ENCODE peak calls at places on chromosomes 3 and 15, in six cellular contexts. One of them, this sample, is unnamed.

GRCh38 chr3:189419683-189420082 is 211.5 kb upstream of the TP63 start:
- DNase-seq in dorsolateral prefrontal cortex: no peak
- DNase-seq in Panc1: no peak
- DNase-seq in brain microvascular endothelial cell: no peak
- DNase-seq in effector memory CD4-positive, alpha-beta T cell: no peak
- DNase-seq in CD4-positive, alpha-beta T cell: no peak
- DNase-seq in this sample: no peak

GRCh38 chr15:88375234-88375926 is 91.8 kb downstream of the MRPL46 start:
- DNase-seq in dorsolateral prefrontal cortex: no peak
- DNase-seq in Panc1: no peak
- DNase-seq in brain microvascular endothelial cell: peak; percentile 55
- DNase-seq in effector memory CD4-positive, alpha-beta T cell: no peak
- DNase-seq in CD4-positive, alpha-beta T cell: no peak
- DNase-seq in this sample: no peak

GRCh38 chr15:29024681-29025080 is 138.9 kb downstream of the APBA2 start:
- DNase-seq in dorsolateral prefrontal cortex: no peak
- DNase-seq in Panc1: no peak
- DNase-seq in brain microvascular endothelial cell: no peak
- DNase-seq in effector memory CD4-positive, alpha-beta T cell: no peak
- DNase-seq in CD4-positive, alpha-beta T cell: no peak
- DNase-seq in this sample: no peak

GRCh38 chr3:20648294-20648693 is 462.3 kb upstream of the SGO1 start:
- DNase-seq in dorsolateral prefrontal cortex: no peak
- DNase-seq in Panc1: no peak
- DNase-seq in brain microvascular endothelial cell: peak; percentile 71
- DNase-seq in effector memory CD4-positive, alpha-beta T cell: no peak
- DNase-seq in CD4-positive, alpha-beta T cell: no peak
- DNase-seq in this sample: peak; percentile 45

GRCh38 chr3:71057526-71057894 is 526.0 kb downstream of the FOXP1 start:
- DNase-seq in dorsolateral prefrontal cortex: no peak
- DNase-seq in Panc1: no peak
- DNase-seq in brain microvascular endothelial cell: no peak
- DNase-seq in effector memory CD4-positive, alpha-beta T cell: no peak
- DNase-seq in CD4-positive, alpha-beta T cell: no peak
- DNase-seq in this sample: no peak

GRCh38 chr3:35944915-35945710 is 305.8 kb downstream of the ARPP21 start:
- DNase-seq in dorsolateral prefrontal cortex: no peak
- DNase-seq in Panc1: no peak
- DNase-seq in brain microvascular endothelial cell: peak; percentile 44
- DNase-seq in effector memory CD4-positive, alpha-beta T cell: no peak
- DNase-seq in CD4-positive, alpha-beta T cell: no peak
- DNase-seq in this sample: no peak

GRCh38 chr3:159169828-159170227 is 368.0 kb downstream of the MFSD1 start:
- DNase-seq in dorsolateral prefrontal cortex: no peak
- DNase-seq in Panc1: peak; percentile 72
- DNase-seq in brain microvascular endothelial cell: peak; percentile 53
- DNase-seq in effector memory CD4-positive, alpha-beta T cell: no peak
- DNase-seq in CD4-positive, alpha-beta T cell: no peak
- DNase-seq in this sample: no peak

GRCh38 chr3:57544181-57545125 is at the start of gene DNAH12:
- DNase-seq in dorsolateral prefrontal cortex: no peak
- DNase-seq in Panc1: no peak
- DNase-seq in brain microvascular endothelial cell: no peak
- DNase-seq in effector memory CD4-positive, alpha-beta T cell: no peak
- DNase-seq in CD4-positive, alpha-beta T cell: no peak
- DNase-seq in this sample: no peak

GRCh38 chr3:135503429-135504083 is 462.0 kb upstream of the PPP2R3A start:
- DNase-seq in dorsolateral prefrontal cortex: peak; percentile 86
- DNase-seq in Panc1: peak; percentile 25
- DNase-seq in brain microvascular endothelial cell: peak; percentile 70
- DNase-seq in effector memory CD4-positive, alpha-beta T cell: no peak
- DNase-seq in CD4-positive, alpha-beta T cell: no peak
- DNase-seq in this sample: peak; percentile 14

GRCh38 chr3:98991393-98991792 is 89.9 kb upstream of the DCBLD2 start:
- DNase-seq in dorsolateral prefrontal cortex: no peak
- DNase-seq in Panc1: no peak
- DNase-seq in brain microvascular endothelial cell: no peak
- DNase-seq in effector memory CD4-positive, alpha-beta T cell: no peak
- DNase-seq in CD4-positive, alpha-beta T cell: no peak
- DNase-seq in this sample: no peak

GRCh38 chr3:45950686-45951600 is 7.7 kb downstream of the CXCR6 start:
- DNase-seq in dorsolateral prefrontal cortex: no peak
- DNase-seq in Panc1: no peak
- DNase-seq in brain microvascular endothelial cell: no peak
- DNase-seq in effector memory CD4-positive, alpha-beta T cell: no peak
- DNase-seq in CD4-positive, alpha-beta T cell: peak; percentile 35
- DNase-seq in this sample: no peak

GRCh38 chr15:29139540-29140459 is 129.8 kb downstream of the NSMCE3 start:
- DNase-seq in dorsolateral prefrontal cortex: no peak
- DNase-seq in Panc1: no peak
- DNase-seq in brain microvascular endothelial cell: peak; percentile 20
- DNase-seq in effector memory CD4-positive, alpha-beta T cell: no peak
- DNase-seq in CD4-positive, alpha-beta T cell: peak; percentile 56
- DNase-seq in this sample: no peak

GRCh38 chr15:36798366-36798765 is 218.9 kb downstream of the CDIN1 start:
- DNase-seq in dorsolateral prefrontal cortex: no peak
- DNase-seq in Panc1: no peak
- DNase-seq in brain microvascular endothelial cell: peak; percentile 11
- DNase-seq in effector memory CD4-positive, alpha-beta T cell: no peak
- DNase-seq in CD4-positive, alpha-beta T cell: no peak
- DNase-seq in this sample: no peak

GRCh38 chr3:98259707-98260106 is 4.3 kb upstream of the OR5H6 start:
- DNase-seq in dorsolateral prefrontal cortex: no peak
- DNase-seq in Panc1: no peak
- DNase-seq in brain microvascular endothelial cell: no peak
- DNase-seq in effector memory CD4-positive, alpha-beta T cell: no peak
- DNase-seq in CD4-positive, alpha-beta T cell: no peak
- DNase-seq in this sample: no peak

GRCh38 chr15:89383635-89384604 is 49.3 kb upstream of the POLG start:
- DNase-seq in dorsolateral prefrontal cortex: peak; percentile 67
- DNase-seq in Panc1: no peak
- DNase-seq in brain microvascular endothelial cell: no peak
- DNase-seq in effector memory CD4-positive, alpha-beta T cell: no peak
- DNase-seq in CD4-positive, alpha-beta T cell: no peak
- DNase-seq in this sample: peak; percentile 81

GRCh38 chr15:63408514-63408913 is 26.9 kb upstream of the CA12 start:
- DNase-seq in dorsolateral prefrontal cortex: no peak
- DNase-seq in Panc1: no peak
- DNase-seq in brain microvascular endothelial cell: no peak
- DNase-seq in effector memory CD4-positive, alpha-beta T cell: no peak
- DNase-seq in CD4-positive, alpha-beta T cell: no peak
- DNase-seq in this sample: peak; percentile 93

GRCh38 chr15:70853270-70853854 is 595 bp downstream of the LARP6 start:
- DNase-seq in dorsolateral prefrontal cortex: no peak
- DNase-seq in Panc1: no peak
- DNase-seq in brain microvascular endothelial cell: peak; percentile 32
- DNase-seq in effector memory CD4-positive, alpha-beta T cell: no peak
- DNase-seq in CD4-positive, alpha-beta T cell: no peak
- DNase-seq in this sample: no peak

GRCh38 chr3:98513136-98513535 is 9.6 kb downstream of the CLDND1 start:
- DNase-seq in dorsolateral prefrontal cortex: no peak
- DNase-seq in Panc1: no peak
- DNase-seq in brain microvascular endothelial cell: peak; percentile 13
- DNase-seq in effector memory CD4-positive, alpha-beta T cell: no peak
- DNase-seq in CD4-positive, alpha-beta T cell: no peak
- DNase-seq in this sample: no peak

GRCh38 chr3:176755552-176755951 is 441.7 kb downstream of the TBL1XR1 start:
- DNase-seq in dorsolateral prefrontal cortex: no peak
- DNase-seq in Panc1: no peak
- DNase-seq in brain microvascular endothelial cell: no peak
- DNase-seq in effector memory CD4-positive, alpha-beta T cell: no peak
- DNase-seq in CD4-positive, alpha-beta T cell: no peak
- DNase-seq in this sample: no peak

GRCh38 chr3:43540625-43541024 is 81.2 kb downstream of the ANO10 start:
- DNase-seq in dorsolateral prefrontal cortex: no peak
- DNase-seq in Panc1: no peak
- DNase-seq in brain microvascular endothelial cell: no peak
- DNase-seq in effector memory CD4-positive, alpha-beta T cell: no peak
- DNase-seq in CD4-positive, alpha-beta T cell: no peak
- DNase-seq in this sample: no peak

GRCh38 chr3:30747771-30748281 is 141.4 kb downstream of the TGFBR2 start:
- DNase-seq in dorsolateral prefrontal cortex: no peak
- DNase-seq in Panc1: no peak
- DNase-seq in brain microvascular endothelial cell: peak; percentile 80
- DNase-seq in effector memory CD4-positive, alpha-beta T cell: no peak
- DNase-seq in CD4-positive, alpha-beta T cell: no peak
- DNase-seq in this sample: no peak

GRCh38 chr3:27568393-27568792 is 84.2 kb upstream of the SLC4A7 start:
- DNase-seq in dorsolateral prefrontal cortex: peak; percentile 75
- DNase-seq in Panc1: no peak
- DNase-seq in brain microvascular endothelial cell: no peak
- DNase-seq in effector memory CD4-positive, alpha-beta T cell: no peak
- DNase-seq in CD4-positive, alpha-beta T cell: no peak
- DNase-seq in this sample: peak; percentile 59

GRCh38 chr3:196639517-196640500 is at the start of gene NRROS:
- DNase-seq in dorsolateral prefrontal cortex: peak; percentile 58
- DNase-seq in Panc1: no peak
- DNase-seq in brain microvascular endothelial cell: peak; percentile 32
- DNase-seq in effector memory CD4-positive, alpha-beta T cell: peak; percentile 27
- DNase-seq in CD4-positive, alpha-beta T cell: peak; percentile 56
- DNase-seq in this sample: no peak

GRCh38 chr3:152083058-152083457 is 185.7 kb upstream of the MBNL1 start:
- DNase-seq in dorsolateral prefrontal cortex: no peak
- DNase-seq in Panc1: no peak
- DNase-seq in brain microvascular endothelial cell: no peak
- DNase-seq in effector memory CD4-positive, alpha-beta T cell: no peak
- DNase-seq in CD4-positive, alpha-beta T cell: no peak
- DNase-seq in this sample: no peak

GRCh38 chr15:77974098-77974414 is 103.5 kb downstream of the TBC1D2B start:
- DNase-seq in dorsolateral prefrontal cortex: peak; percentile 73
- DNase-seq in Panc1: no peak
- DNase-seq in brain microvascular endothelial cell: peak; percentile 31
- DNase-seq in effector memory CD4-positive, alpha-beta T cell: no peak
- DNase-seq in CD4-positive, alpha-beta T cell: no peak
- DNase-seq in this sample: no peak

GRCh38 chr15:59595434-59595915 is 16.1 kb upstream of the GCNT3 start:
- DNase-seq in dorsolateral prefrontal cortex: no peak
- DNase-seq in Panc1: no peak
- DNase-seq in brain microvascular endothelial cell: no peak
- DNase-seq in effector memory CD4-positive, alpha-beta T cell: no peak
- DNase-seq in CD4-positive, alpha-beta T cell: no peak
- DNase-seq in this sample: no peak

GRCh38 chr15:59596640-59597039 is 14.9 kb upstream of the GCNT3 start:
- DNase-seq in dorsolateral prefrontal cortex: no peak
- DNase-seq in Panc1: no peak
- DNase-seq in brain microvascular endothelial cell: no peak
- DNase-seq in effector memory CD4-positive, alpha-beta T cell: no peak
- DNase-seq in CD4-positive, alpha-beta T cell: no peak
- DNase-seq in this sample: no peak

GRCh38 chr15:59594493-59594942 is 17.1 kb upstream of the GCNT3 start:
- DNase-seq in dorsolateral prefrontal cortex: no peak
- DNase-seq in Panc1: peak; percentile 57
- DNase-seq in brain microvascular endothelial cell: peak; percentile 90
- DNase-seq in effector memory CD4-positive, alpha-beta T cell: no peak
- DNase-seq in CD4-positive, alpha-beta T cell: no peak
- DNase-seq in this sample: no peak

GRCh38 chr15:59591372-59591771 is 20.2 kb upstream of the GCNT3 start:
- DNase-seq in dorsolateral prefrontal cortex: no peak
- DNase-seq in Panc1: no peak
- DNase-seq in brain microvascular endothelial cell: no peak
- DNase-seq in effector memory CD4-positive, alpha-beta T cell: no peak
- DNase-seq in CD4-positive, alpha-beta T cell: no peak
- DNase-seq in this sample: no peak

GRCh38 chr15:59594991-59595390 is 16.6 kb upstream of the GCNT3 start:
- DNase-seq in dorsolateral prefrontal cortex: no peak
- DNase-seq in Panc1: no peak
- DNase-seq in brain microvascular endothelial cell: no peak
- DNase-seq in effector memory CD4-positive, alpha-beta T cell: no peak
- DNase-seq in CD4-positive, alpha-beta T cell: no peak
- DNase-seq in this sample: no peak
- H3K27ac ChIP-seq in dorsolateral prefrontal cortex: no peak overlapping the region
- H3K27ac ChIP-seq in Panc1: no peak overlapping the region
- H3K27ac ChIP-seq in brain microvascular endothelial cell: peak overlapping the region; percentile 81
- H3K27ac ChIP-seq in effector memory CD4-positive, alpha-beta T cell: no peak overlapping the region
- H3K27ac ChIP-seq in CD4-positive, alpha-beta T cell: no peak overlapping the region
- H3K27ac ChIP-seq in this sample: no peak overlapping the region

DNA sequence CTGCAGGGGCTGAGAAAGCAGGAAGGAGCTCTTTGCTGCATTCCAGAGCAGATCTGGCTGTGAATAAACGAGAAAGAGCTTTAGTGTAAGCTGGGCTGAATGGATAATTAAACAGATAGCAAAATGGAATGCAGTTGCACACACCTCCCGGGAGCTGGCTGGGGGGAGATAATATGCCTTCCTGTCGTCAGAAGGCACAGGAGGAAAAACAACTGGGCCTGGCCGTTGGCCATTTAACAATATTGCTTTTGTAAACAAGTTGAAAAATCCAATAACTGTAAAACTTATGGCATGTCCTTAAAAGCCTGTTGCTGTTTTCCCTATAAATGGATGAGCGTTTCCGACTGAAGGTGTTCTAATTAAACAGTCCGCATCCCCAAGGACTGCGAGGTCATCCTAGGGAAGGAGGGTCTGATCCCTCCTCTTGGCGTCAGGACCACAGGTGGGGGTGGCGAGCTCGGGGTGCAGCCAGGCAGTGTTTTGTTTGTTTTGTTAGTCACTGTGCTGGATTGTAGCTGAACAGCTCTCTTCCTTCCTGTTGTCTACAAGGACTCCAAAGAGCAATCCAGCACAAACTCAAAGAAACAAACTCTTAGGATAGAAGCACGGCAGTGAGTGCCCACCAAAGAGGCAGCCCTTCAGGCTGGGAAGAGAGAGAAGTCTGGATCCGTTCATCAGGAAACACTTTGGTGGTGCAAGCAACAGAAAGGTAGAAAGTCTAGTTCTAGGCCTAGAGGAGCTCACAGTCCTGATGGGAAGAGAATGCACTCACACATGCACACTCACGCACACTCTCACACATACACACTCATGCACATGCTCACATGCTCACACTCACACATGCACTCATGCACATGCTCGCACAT is 133.4 kb upstream of the SMAD3 start:
- DNase-seq in dorsolateral prefrontal cortex: no peak
- DNase-seq in Panc1: peak; percentile 83
- DNase-seq in brain microvascular endothelial cell: peak; percentile 69
- DNase-seq in effector memory CD4-positive, alpha-beta T cell: no peak
- DNase-seq in CD4-positive, alpha-beta T cell: no peak
- DNase-seq in this sample: no peak
- H3K27ac ChIP-seq in dorsolateral prefrontal cortex: no peak overlapping the region
- H3K27ac ChIP-seq in Panc1: peak overlapping the region; percentile 100
- H3K27ac ChIP-seq in brain microvascular endothelial cell: peak overlapping the region; percentile 36
- H3K27ac ChIP-seq in effector memory CD4-positive, alpha-beta T cell: no peak overlapping the region
- H3K27ac ChIP-seq in CD4-positive, alpha-beta T cell: no peak overlapping the region
- H3K27ac ChIP-seq in this sample: peak overlapping the region; percentile 79

DNA sequence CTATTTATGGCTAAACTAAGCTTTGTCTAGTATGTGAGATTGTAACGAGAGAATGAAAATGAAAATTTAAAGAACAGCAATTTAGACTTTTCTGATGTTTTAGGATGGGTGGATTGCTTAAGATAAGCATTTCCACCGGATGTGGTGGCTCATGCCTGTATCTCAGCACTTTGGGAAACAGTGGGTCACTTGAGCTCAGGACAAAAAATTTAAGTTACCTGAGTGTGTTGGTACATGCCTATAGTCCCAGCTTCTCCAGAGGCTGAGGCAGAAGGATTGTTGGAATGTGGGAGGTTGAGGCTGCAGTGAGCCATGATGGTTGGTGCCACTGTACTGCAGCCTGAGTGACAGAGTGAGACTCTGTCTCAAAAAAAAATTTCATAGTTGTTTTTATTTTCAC is 3.4 kb downstream of the PPP4R2 start:
- DNase-seq in dorsolateral prefrontal cortex: no peak
- DNase-seq in Panc1: no peak
- DNase-seq in brain microvascular endothelial cell: no peak
- DNase-seq in effector memory CD4-positive, alpha-beta T cell: no peak
- DNase-seq in CD4-positive, alpha-beta T cell: no peak
- DNase-seq in this sample: no peak
- H3K27ac ChIP-seq in dorsolateral prefrontal cortex: peak overlapping the region; percentile 46
- H3K27ac ChIP-seq in Panc1: no peak overlapping the region
- H3K27ac ChIP-seq in brain microvascular endothelial cell: no peak overlapping the region
- H3K27ac ChIP-seq in effector memory CD4-positive, alpha-beta T cell: no peak overlapping the region
- H3K27ac ChIP-seq in CD4-positive, alpha-beta T cell: no peak overlapping the region
- H3K27ac ChIP-seq in this sample: no peak overlapping the region

GRCh38 chr3:49359623-49360022 is 1.5 kb upstream of the GPX1 start:
- DNase-seq in dorsolateral prefrontal cortex: no peak
- DNase-seq in Panc1: no peak
- DNase-seq in brain microvascular endothelial cell: no peak
- DNase-seq in effector memory CD4-positive, alpha-beta T cell: no peak
- DNase-seq in CD4-positive, alpha-beta T cell: no peak
- DNase-seq in this sample: no peak
- H3K27ac ChIP-seq in dorsolateral prefrontal cortex: peak overlapping the region; percentile 91
- H3K27ac ChIP-seq in Panc1: peak overlapping the region; percentile 92
- H3K27ac ChIP-seq in brain microvascular endothelial cell: no peak overlapping the region
- H3K27ac ChIP-seq in effector memory CD4-positive, alpha-beta T cell: no peak overlapping the region
- H3K27ac ChIP-seq in CD4-positive, alpha-beta T cell: no peak overlapping the region
- H3K27ac ChIP-seq in this sample: peak overlapping the region; percentile 70